ENCODE peak calls at places on chromosome X, in ten cellular contexts. T, N, F, P, G, L, C, J, H and S are unnamed samples.

GRCh38 chrX:39162322-39162721 is 361.1 kb downstream of the MID1IP1 start:
- DNase-seq in L (no peak), F (no peak), N (peak; percentile 84), J (no peak), T (no peak), C (no peak), G (no peak), H (no peak), P (no peak), S (no peak)

GRCh38 chrX:53265771-53266170 is 15.6 kb downstream of the IQSEC2 start:
- DNase-seq in J (no peak), H (peak; percentile 63), P (no peak), G (no peak), N (no peak), T (no peak), L (no peak), C (no peak), F (no peak), S (no peak)

GRCh38 chrX:143632625-143633387 is 3.1 kb downstream of the SLITRK4 start:
- DNase-seq in T (no peak), L (no peak), G (no peak), J (no peak), F (no peak), C (no peak), H (no peak), N (no peak), P (no peak), S (no peak)

GRCh38 chrX:22037911-22038537 is 5.9 kb downstream of the PHEX start:
- DNase-seq in J (no peak), T (no peak), H (no peak), L (no peak), N (no peak), P (no peak), G (no peak), C (no peak), F (no peak), S (no peak)

GRCh38 chrX:41090568-41091238 is 5.5 kb downstream of the USP9X start:
- DNase-seq in H (peak; percentile 48), T (no peak), C (no peak), G (no peak), L (no peak), F (peak; percentile 11), P (no peak), N (no peak), J (peak; percentile 12), S (no peak)

GRCh38 chrX:57573754-57574153 is 18.1 kb upstream of the ZXDB start:
- DNase-seq in L (no peak), N (no peak), C (no peak), T (no peak), H (no peak), P (no peak), G (no peak), J (no peak), F (no peak), S (peak; percentile 17)

GRCh38 chrX:76428243-76429130 is 977 bp downstream of the MAGEE1 start:
- DNase-seq in F (no peak), P (peak; percentile 16), J (no peak), T (no peak), N (peak; percentile 84), L (no peak), H (peak; percentile 1), G (peak; percentile 29), C (no peak), S (no peak)

GRCh38 chrX:39073131-39073530 is 271.9 kb downstream of the MID1IP1 start:
- DNase-seq in C (no peak), G (no peak), N (no peak), L (no peak), H (peak; percentile 64), F (no peak), P (no peak), T (no peak), J (no peak), S (no peak)

GRCh38 chrX:101682723-101683122 is 23.1 kb upstream of the ARMCX2 start:
- DNase-seq in C (no peak), H (no peak), P (no peak), N (no peak), F (peak; percentile 19), T (no peak), L (no peak), G (no peak), J (no peak), S (no peak)

GRCh38 chrX:102339312-102340298 is 92.6 kb downstream of the NXF2 start:
- DNase-seq in T (no peak), L (no peak), N (peak; percentile 67), H (no peak), F (no peak), P (no peak), J (no peak), G (peak; percentile 16), C (no peak), S (peak; percentile 25)

GRCh38 chrX:93120805-93121204 is 552.6 kb downstream of the NAP1L3 start:
- DNase-seq in J (no peak), T (no peak), H (no peak), P (no peak), F (no peak), L (no peak), G (no peak), N (no peak), C (no peak), S (no peak)

GRCh38 chrX:78514852-78515251 is 144.3 kb downstream of the RTL3 start:
- DNase-seq in H (peak; percentile 37), T (no peak), N (no peak), P (no peak), F (no peak), C (no peak), J (no peak), G (no peak), L (no peak), S (no peak)

GRCh38 chrX:102765794-102766193 is 45.3 kb downstream of the GPRASP3 start:
- DNase-seq in L (no peak), H (peak; percentile 35), F (no peak), N (peak; percentile 85), J (peak; percentile 23), P (no peak), T (no peak), C (peak; percentile 19), G (no peak), S (no peak)

GRCh38 chrX:123153846-123154335 is 30.2 kb upstream of the GRIA3 start:
- DNase-seq in P (no peak), J (no peak), F (no peak), C (no peak), N (no peak), H (peak; percentile 5), L (no peak), G (no peak), T (no peak), S (no peak)

GRCh38 chrX:37314526-37314925 is 34.6 kb upstream of the PRRG1 start:
- DNase-seq in N (no peak), P (no peak), L (no peak), F (peak; percentile 62), J (peak; percentile 6), T (no peak), H (peak; percentile 9), C (no peak), G (no peak), S (no peak)

GRCh38 chrX:153410888-153411254 is 401 bp upstream of the ZFP92 start:
- DNase-seq in T (no peak), N (no peak), L (no peak), H (no peak), F (no peak), C (no peak), G (no peak), P (no peak), J (no peak), S (no peak)

GRCh38 chrX:18354369-18355329 is at the start of gene SCML2:
- DNase-seq in H (peak; percentile 2), T (no peak), P (no peak), F (peak; percentile 7), L (peak; percentile 10), J (peak; percentile 29), G (peak; percentile 36), C (no peak), N (no peak), S (peak; percentile 45)

GRCh38 chrX:41837270-41837944 is 85.9 kb downstream of the CASK start:
- DNase-seq in P (no peak), C (no peak), G (no peak), L (no peak), F (no peak), J (no peak), H (no peak), N (no peak), T (no peak), S (no peak)

GRCh38 chrX:114959729-114960128 is 57.7 kb downstream of the IL13RA2 start:
- DNase-seq in F (no peak), J (peak; percentile 6), T (no peak), L (no peak), G (no peak), H (peak; percentile 5), P (no peak), C (no peak), N (no peak), S (no peak)

GRCh38 chrX:1928805-1929204 is 313.9 kb downstream of the ASMT start:
- DNase-seq in G (no peak), N (no peak), C (no peak), T (no peak), H (no peak), F (no peak), J (no peak), L (no peak), P (no peak), S (no peak)